ENCODE peak calls at places on chromosomes 4 and X, in six cellular contexts. T, Q, I, W, N and B are unnamed samples.

GRCh38 chrX:40368611-40369061 is 212.1 kb upstream of the ATP6AP2 start:
- DNase-seq in T (no peak), Q (no peak), I (no peak), W (no peak), N (no peak), B (peak)

GRCh38 chr4:15652191-15652590 is 3.0 kb downstream of the FBXL5 start:
- DNase-seq in T (no peak), Q (no peak), I (no peak), W (no peak), N (no peak), B (no peak)

GRCh38 chr4:163590609-163591264 is 96.2 kb downstream of the TMA16 start:
- DNase-seq in T (no peak), Q (no peak), I (no peak), W (no peak), N (no peak), B (no peak)

GRCh38 chrX:149949743-149950436 is 11.6 kb upstream of the EOLA2 start:
- DNase-seq in T (no peak), Q (no peak), I (no peak), W (no peak), N (no peak), B (no peak)

GRCh38 chr4:94000559-94000958 is 172.0 kb downstream of the ATOH1 start:
- DNase-seq in T (no peak), Q (no peak), I (no peak), W (no peak), N (no peak), B (no peak)

GRCh38 chr4:17097369-17097768 is 198.9 kb upstream of the LDB2 start:
- DNase-seq in T (no peak), Q (no peak), I (no peak), W (no peak), N (no peak), B (no peak)

GRCh38 chr4:24024157-24024556 is 134.3 kb upstream of the PPARGC1A start:
- DNase-seq in T (no peak), Q (no peak), I (no peak), W (no peak), N (no peak), B (no peak)

GRCh38 chr4:122045533-122045932 is 93.7 kb upstream of the TRPC3 start:
- DNase-seq in T (no peak), Q (no peak), I (no peak), W (no peak), N (peak), B (peak)

GRCh38 chrX:103774070-103774642 is 2.5 kb upstream of the PLP1 start:
- DNase-seq in T (no peak), Q (no peak), I (no peak), W (peak), N (peak), B (peak)

GRCh38 chr4:140595065-140595464 is 26.3 kb upstream of the UCP1 start:
- DNase-seq in T (no peak), Q (no peak), I (no peak), W (no peak), N (peak), B (no peak)

GRCh38 chr4:164700471-164700870 is 53.5 kb upstream of the SMIM31 start:
- DNase-seq in T (no peak), Q (no peak), I (no peak), W (no peak), N (peak), B (peak)

GRCh38 chr4:59247032-59247431 is 1953.1 kb upstream of the ADGRL3 start:
- DNase-seq in T (no peak), Q (no peak), I (no peak), W (no peak), N (no peak), B (no peak)

GRCh38 chr4:101977096-101977495 is 186.6 kb downstream of the BANK1 start:
- DNase-seq in T (no peak), Q (no peak), I (no peak), W (no peak), N (peak), B (peak)

GRCh38 chr4:122758033-122758432 is 25.5 kb downstream of the BBS12 start:
- DNase-seq in T (no peak), Q (no peak), I (no peak), W (no peak), N (peak), B (no peak)

GRCh38 chr4:3348621-3349020 is 55.8 kb downstream of the RGS12 start:
- DNase-seq in T (no peak), Q (no peak), I (no peak), W (no peak), N (no peak), B (no peak)

GRCh38 chr4:149708513-149709175 is 107.0 kb downstream of the IQCM start:
- DNase-seq in T (no peak), Q (no peak), I (no peak), W (no peak), N (peak), B (no peak)

GRCh38 chr4:102678695-102679335 is 82.0 kb downstream of the MANBA start:
- DNase-seq in T (no peak), Q (no peak), I (no peak), W (no peak), N (no peak), B (no peak)

GRCh38 chr4:72318771-72319170 is 250.2 kb downstream of the ADAMTS3 start:
- DNase-seq in T (no peak), Q (no peak), I (no peak), W (no peak), N (peak), B (peak)

GRCh38 chrX:103571121-103571520 is 14.2 kb upstream of the TCEAL4 start:
- DNase-seq in T (no peak), Q (no peak), I (no peak), W (no peak), N (no peak), B (no peak)

GRCh38 chr4:158769175-158769831 is 477 bp downstream of the FNIP2 start:
- DNase-seq in T (peak), Q (peak), I (peak), W (no peak), N (peak), B (peak)

GRCh38 chrX:33465137-33465536 is 253.8 kb upstream of the DMD start:
- DNase-seq in T (peak), Q (no peak), I (no peak), W (no peak), N (no peak), B (no peak)

GRCh38 chr4:142845293-142846070 is 619 bp downstream of the INPP4B start:
- DNase-seq in T (peak), Q (no peak), I (no peak), W (no peak), N (no peak), B (no peak)

GRCh38 chr4:3791910-3792542 is 25.8 kb downstream of the ADRA2C start:
- DNase-seq in T (peak), Q (no peak), I (no peak), W (no peak), N (peak), B (peak)

GRCh38 chr4:56465599-56466295 is 1.7 kb upstream of the SRP72 start:
- DNase-seq in T (no peak), Q (no peak), I (no peak), W (no peak), N (peak), B (no peak)

GRCh38 chrX:45758319-45758718 is 557.6 kb upstream of the DIPK2B start:
- DNase-seq in T (no peak), Q (no peak), I (no peak), W (no peak), N (peak), B (peak)